ENCODE peak calls at places on chromosomes 12 and 14, in seven cellular contexts. J, V, X, Y, W, B and P are unnamed samples. For H3K4me1, the result is how much of the 10 kb centered on the place peaks cover.

GRCh38 chr12:26195250-26195640 is at the start of gene SSPN:
- DNase-seq in W (peak), V (peak), Y (no peak), B (peak), J (peak), X (peak), P (peak)

GRCh38 chr12:119695034-119695433 is 27.1 kb downstream of the PRKAB1 start:
- DNase-seq in Y (peak), B (no peak), X (peak), V (no peak), W (no peak), J (no peak), P (peak)

GRCh38 chr12:119343130-119343529 is 8.6 kb downstream of the CCDC60 start:
- DNase-seq in X (no peak), Y (no peak), J (no peak), B (no peak), W (no peak), V (no peak), P (no peak)

GRCh38 chr14:32345311-32345771 is 16.2 kb downstream of the AKAP6 start:
- DNase-seq in Y (no peak), W (no peak), B (no peak), J (no peak), X (no peak), V (peak), P (peak)

GRCh38 chr12:71371132-71371531 is 68.5 kb upstream of the LGR5 start:
- DNase-seq in X (no peak), J (no peak), B (no peak), Y (no peak), V (no peak), W (no peak), P (no peak)

GRCh38 chr14:70954068-70954467 is 46.8 kb downstream of the PCNX1 start:
- DNase-seq in Y (no peak), B (no peak), W (no peak), X (no peak), J (no peak), V (no peak), P (no peak)

GRCh38 chr12:26032719-26033241 is 74.3 kb downstream of the RASSF8 start:
- DNase-seq in B (no peak), X (no peak), V (peak), Y (no peak), W (no peak), J (no peak), P (peak)

GRCh38 chr12:20369164-20370000 is 1.0 kb downstream of the PDE3A start:
- DNase-seq in Y (no peak), W (no peak), X (peak), B (peak), V (peak), J (peak), P (peak)

GRCh38 chr14:34628681-34629135 is 1.2 kb downstream of the SNX6 start:
- DNase-seq in W (no peak), X (peak), J (peak), B (no peak), V (no peak), Y (no peak), P (peak)

GRCh38 chr14:81401420-81402122 is 1.4 kb upstream of the STON2 start:
- DNase-seq in J (no peak), Y (no peak), B (no peak), X (no peak), V (peak), W (no peak), P (peak)

GRCh38 chr14:61388976-61389576 is 67.7 kb downstream of the PRKCH start:
- DNase-seq in J (no peak), Y (no peak), X (no peak), V (no peak), B (no peak), W (no peak), P (peak)

GRCh38 chr12:88113871-88114270 is 28.0 kb downstream of the CEP290 start:
- DNase-seq in X (no peak), B (no peak), J (no peak), Y (no peak), W (no peak), V (peak), P (peak)

GRCh38 chr12:114508529-114509129 is 102.7 kb upstream of the TBX5 start:
- DNase-seq in V (peak), W (peak), X (peak), B (peak), Y (peak), J (peak), P (peak)

GRCh38 chr12:105331805-105332251 is 1.3 kb downstream of the C12orf75 start:
- DNase-seq in X (no peak), B (no peak), V (no peak), J (no peak), Y (no peak), W (no peak), P (no peak)
- H3K4me1 ChIP-seq in X (under half), B (under half), V (half or more), J (under half), Y (under half), W (under half), P (under half)

DNA sequence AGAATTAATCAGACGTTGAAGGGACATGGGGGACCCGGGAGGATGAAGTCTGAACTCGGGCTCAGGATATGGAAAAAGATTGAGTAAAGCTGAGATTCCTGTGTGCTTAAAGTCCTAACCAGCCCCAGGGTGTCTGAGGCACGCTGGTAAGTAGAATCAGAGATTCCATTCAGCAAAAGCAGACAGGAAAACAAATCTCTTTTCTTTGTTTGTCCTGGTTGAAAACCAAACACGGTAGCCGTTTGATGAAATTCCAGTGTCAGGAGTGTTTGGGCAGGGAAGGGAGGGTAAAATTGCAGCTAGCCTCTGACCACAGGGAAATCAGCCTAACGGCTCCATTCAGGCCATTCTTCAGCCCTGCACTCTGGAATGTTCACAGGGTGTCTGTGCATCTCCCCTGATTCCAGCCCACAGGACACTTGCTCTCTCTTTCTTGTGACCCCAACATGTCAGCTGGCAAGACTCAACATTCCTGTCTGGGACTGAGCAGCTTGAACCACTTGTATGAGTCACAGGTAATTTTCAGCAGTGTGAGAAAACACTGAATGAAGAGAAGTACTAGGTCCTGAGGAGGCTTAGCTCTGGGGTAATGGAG is 31.0 kb downstream of the NINJ2 start:
- DNase-seq in V (peak), Y (no peak), J (no peak), X (peak), B (peak), W (peak), P (peak)
- H3K4me1 ChIP-seq in V (under half), Y (under half), J (under half), X (under half), B (under half), W (under half), P (under half)

DNA sequence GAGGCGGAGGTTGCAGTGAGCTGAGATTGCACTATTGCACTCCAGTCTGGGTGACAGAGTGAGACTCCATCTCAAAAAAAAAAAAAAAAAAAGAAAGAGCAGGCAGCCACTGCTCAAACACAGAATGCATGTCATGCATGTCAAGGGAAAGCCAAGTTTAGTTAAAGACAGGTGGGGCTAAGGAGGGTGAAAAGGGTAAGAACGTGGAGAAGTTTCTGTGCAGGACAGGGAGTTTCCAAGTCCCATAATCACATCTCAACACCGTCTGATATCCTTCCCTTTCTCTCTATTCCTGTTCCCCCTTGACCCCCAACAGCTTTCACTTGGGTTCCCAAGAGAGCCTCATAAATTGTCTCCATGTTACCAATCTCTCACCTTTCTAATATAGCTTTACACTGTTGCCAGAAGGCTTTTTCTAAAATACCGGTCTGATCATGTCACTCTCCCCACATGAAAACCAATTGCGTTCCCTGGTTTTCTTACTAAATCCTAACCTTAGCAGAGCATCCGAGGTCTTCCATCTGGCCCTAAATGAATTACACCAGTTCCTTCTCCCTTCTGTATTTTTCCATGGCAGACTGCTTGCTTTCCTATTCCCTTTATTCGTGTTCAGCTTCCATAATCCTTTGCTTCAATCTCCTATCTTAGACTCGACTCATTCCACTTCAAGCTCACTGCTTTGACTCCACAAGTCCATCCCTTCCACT is 37.0 kb downstream of the LIMA1 start:
- DNase-seq in B (no peak), Y (no peak), W (no peak), V (no peak), X (no peak), J (no peak), P (peak)
- H3K4me1 ChIP-seq in B (half or more), Y (under half), W (half or more), V (under half), X (under half), J (under half), P (under half)

GRCh38 chr12:6666211-6666610 is 3.3 kb upstream of the ING4 start:
- DNase-seq in B (no peak), V (peak), W (no peak), Y (no peak), X (no peak), J (no peak), P (no peak)
- H3K4me1 ChIP-seq in B (under half), V (under half), W (under half), Y (under half), X (under half), J (under half), P (under half)

GRCh38 chr14:69694730-69695663 is 71.9 kb upstream of the SRSF5 start:
- DNase-seq in V (peak), W (no peak), X (no peak), Y (no peak), B (no peak), J (no peak), P (no peak)
- H3K4me1 ChIP-seq in V (under half), W (under half), X (half or more), Y (under half), B (under half), J (half or more), P (under half)